ENCODE peak calls at places on chromosomes 1 and 21, in six cellular contexts. One of them, this sample, is unnamed.

GRCh38 chr1:155648207-155649147 is 38.5 kb downstream of the MSTO1 start:
- DNase-seq in OCI-LY7: peak; percentile 20
- DNase-seq in psoas muscle: no peak
- DNase-seq in PC-3: peak; percentile 93
- DNase-seq in GM23248: peak; percentile 92
- DNase-seq in caudate nucleus: no peak
- DNase-seq in this sample: no peak

GRCh38 chr1:67749844-67750689 is 65.1 kb downstream of the GADD45A start:
- DNase-seq in OCI-LY7: no peak
- DNase-seq in GM23248: peak; percentile 91
- DNase-seq in psoas muscle: no peak
- DNase-seq in caudate nucleus: no peak
- DNase-seq in PC-3: peak; percentile 91
- DNase-seq in this sample: no peak

GRCh38 chr21:33198346-33199135 is 31.2 kb upstream of the IFNAR2 start:
- DNase-seq in PC-3: no peak
- DNase-seq in caudate nucleus: no peak
- DNase-seq in OCI-LY7: no peak
- DNase-seq in psoas muscle: peak; percentile 51
- DNase-seq in GM23248: peak; percentile 67
- DNase-seq in this sample: no peak

GRCh38 chr21:39087976-39088370 is 95.3 kb downstream of the PSMG1 start:
- DNase-seq in OCI-LY7: no peak
- DNase-seq in psoas muscle: no peak
- DNase-seq in PC-3: no peak
- DNase-seq in GM23248: no peak
- DNase-seq in caudate nucleus: no peak
- DNase-seq in this sample: no peak

GRCh38 chr1:167081594-167081993 is 8.6 kb downstream of the GPA33 start:
- DNase-seq in GM23248: no peak
- DNase-seq in PC-3: no peak
- DNase-seq in caudate nucleus: no peak
- DNase-seq in OCI-LY7: no peak
- DNase-seq in psoas muscle: no peak
- DNase-seq in this sample: no peak

GRCh38 chr1:226201029-226201593 is 14.6 kb upstream of the ACBD3 start:
- DNase-seq in PC-3: peak; percentile 56
- DNase-seq in psoas muscle: no peak
- DNase-seq in GM23248: peak; percentile 28
- DNase-seq in OCI-LY7: peak; percentile 79
- DNase-seq in caudate nucleus: no peak
- DNase-seq in this sample: no peak

GRCh38 chr1:240111558-240111957 is 19.9 kb downstream of the FMN2 start:
- DNase-seq in caudate nucleus: no peak
- DNase-seq in OCI-LY7: no peak
- DNase-seq in GM23248: no peak
- DNase-seq in PC-3: peak; percentile 34
- DNase-seq in psoas muscle: no peak
- DNase-seq in this sample: no peak

GRCh38 chr1:67804710-67805109 is 28.6 kb downstream of the GNG12 start:
- DNase-seq in caudate nucleus: no peak
- DNase-seq in GM23248: no peak
- DNase-seq in psoas muscle: no peak
- DNase-seq in OCI-LY7: no peak
- DNase-seq in PC-3: no peak
- DNase-seq in this sample: no peak

GRCh38 chr1:215824245-215824644 is 257.1 kb downstream of the KCTD3 start:
- DNase-seq in PC-3: peak; percentile 59
- DNase-seq in caudate nucleus: no peak
- DNase-seq in GM23248: peak; percentile 52
- DNase-seq in OCI-LY7: no peak
- DNase-seq in psoas muscle: no peak
- DNase-seq in this sample: no peak

GRCh38 chr1:198674009-198674408 is 35.2 kb downstream of the PTPRC start:
- DNase-seq in caudate nucleus: no peak
- DNase-seq in PC-3: no peak
- DNase-seq in OCI-LY7: no peak
- DNase-seq in GM23248: no peak
- DNase-seq in psoas muscle: no peak
- DNase-seq in this sample: no peak

GRCh38 chr1:30770150-30770549 is 12.6 kb upstream of the LAPTM5 start:
- DNase-seq in GM23248: no peak
- DNase-seq in OCI-LY7: no peak
- DNase-seq in psoas muscle: no peak
- DNase-seq in caudate nucleus: no peak
- DNase-seq in PC-3: no peak
- DNase-seq in this sample: no peak

GRCh38 chr1:153260980-153261792 is 1.7 kb downstream of the LORICRIN start:
- DNase-seq in GM23248: peak; percentile 62
- DNase-seq in PC-3: no peak
- DNase-seq in psoas muscle: peak; percentile 35
- DNase-seq in caudate nucleus: peak; percentile 70
- DNase-seq in OCI-LY7: no peak
- DNase-seq in this sample: no peak

GRCh38 chr1:20962576-20963258 is 175.6 kb upstream of the HP1BP3 start:
- DNase-seq in caudate nucleus: no peak
- DNase-seq in OCI-LY7: no peak
- DNase-seq in GM23248: peak; percentile 21
- DNase-seq in psoas muscle: no peak
- DNase-seq in PC-3: no peak
- DNase-seq in this sample: no peak

DNA sequence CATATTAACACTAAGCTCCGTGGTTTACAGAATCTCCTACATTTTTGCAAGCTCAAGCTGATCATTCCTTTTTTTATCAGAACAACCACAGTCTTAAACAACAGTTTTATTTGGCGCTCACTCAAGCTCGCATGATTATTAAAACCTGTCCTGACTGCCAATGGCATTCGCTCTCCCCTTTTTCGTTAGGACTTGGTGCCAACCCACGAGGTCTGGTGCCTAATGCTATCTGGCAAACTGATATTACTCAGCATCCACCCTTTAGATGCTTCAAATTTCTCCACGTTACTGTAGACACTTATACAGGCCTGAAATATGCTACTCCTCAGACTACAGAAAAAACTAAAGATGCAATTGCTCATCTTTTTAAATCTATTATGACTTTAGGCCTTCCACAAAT is 23.0 kb upstream of the ITLN1 start:
- DNase-seq in PC-3: no peak
- DNase-seq in GM23248: no peak
- DNase-seq in OCI-LY7: no peak
- DNase-seq in caudate nucleus: no peak
- DNase-seq in psoas muscle: no peak
- DNase-seq in this sample: no peak
- H3K27ac ChIP-seq in PC-3: no peak overlapping the region
- H3K27ac ChIP-seq in GM23248: no peak overlapping the region
- H3K27ac ChIP-seq in OCI-LY7: no peak overlapping the region
- H3K27ac ChIP-seq in caudate nucleus: no peak overlapping the region
- H3K27ac ChIP-seq in psoas muscle: no peak overlapping the region
- H3K27ac ChIP-seq in this sample: no peak overlapping the region

GRCh38 chr1:26950602-26951001 is 9.7 kb downstream of the KDF1 start:
- DNase-seq in OCI-LY7: no peak
- DNase-seq in GM23248: peak; percentile 15
- DNase-seq in psoas muscle: no peak
- DNase-seq in PC-3: no peak
- DNase-seq in caudate nucleus: no peak
- DNase-seq in this sample: no peak

GRCh38 chr1:26951216-26951615 is 9.1 kb downstream of the KDF1 start:
- DNase-seq in psoas muscle: no peak
- DNase-seq in PC-3: no peak
- DNase-seq in caudate nucleus: no peak
- DNase-seq in OCI-LY7: no peak
- DNase-seq in GM23248: no peak
- DNase-seq in this sample: no peak

GRCh38 chr1:26949926-26950319 is 10.3 kb downstream of the KDF1 start:
- DNase-seq in psoas muscle: no peak
- DNase-seq in GM23248: no peak
- DNase-seq in PC-3: peak; percentile 29
- DNase-seq in OCI-LY7: no peak
- DNase-seq in caudate nucleus: no peak
- DNase-seq in this sample: no peak

GRCh38 chr1:26951821-26952497 is 8.3 kb downstream of the KDF1 start:
- DNase-seq in psoas muscle: no peak
- DNase-seq in caudate nucleus: no peak
- DNase-seq in GM23248: no peak
- DNase-seq in PC-3: no peak
- DNase-seq in OCI-LY7: no peak
- DNase-seq in this sample: no peak

GRCh38 chr1:26949266-26949925 is 10.9 kb downstream of the KDF1 start:
- DNase-seq in OCI-LY7: no peak
- DNase-seq in psoas muscle: no peak
- DNase-seq in caudate nucleus: no peak
- DNase-seq in PC-3: no peak
- DNase-seq in GM23248: peak; percentile 18
- DNase-seq in this sample: no peak
- H3K27ac ChIP-seq in OCI-LY7: no peak overlapping the region
- H3K27ac ChIP-seq in psoas muscle: no peak overlapping the region
- H3K27ac ChIP-seq in caudate nucleus: no peak overlapping the region
- H3K27ac ChIP-seq in PC-3: no peak overlapping the region
- H3K27ac ChIP-seq in GM23248: no peak overlapping the region
- H3K27ac ChIP-seq in this sample: no peak overlapping the region

DNA sequence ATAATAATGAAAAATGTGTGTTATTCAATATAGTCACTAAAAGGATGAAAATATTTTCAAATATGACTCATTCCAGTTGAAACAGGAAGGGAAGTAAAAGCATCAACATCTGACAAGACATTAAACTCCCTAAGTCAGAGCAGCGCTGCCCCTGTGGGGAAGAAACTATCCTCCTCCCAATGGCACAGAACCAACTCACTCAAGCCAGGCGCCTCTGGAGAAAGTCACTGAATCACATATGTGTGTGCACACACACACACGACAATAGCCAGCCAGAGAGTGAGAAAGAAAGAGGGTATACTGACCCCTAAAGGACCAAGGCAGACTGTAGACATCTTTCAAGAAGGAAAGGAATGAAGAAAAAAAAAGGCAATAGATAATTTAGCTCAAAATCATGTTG is 126.9 kb downstream of the SETD4 start:
- DNase-seq in PC-3: peak; percentile 86
- DNase-seq in psoas muscle: peak; percentile 64
- DNase-seq in GM23248: peak; percentile 94
- DNase-seq in caudate nucleus: no peak
- DNase-seq in OCI-LY7: peak; percentile 4
- DNase-seq in this sample: no peak
- H3K27ac ChIP-seq in PC-3: peak overlapping the region; percentile 64
- H3K27ac ChIP-seq in psoas muscle: peak overlapping the region; percentile 65
- H3K27ac ChIP-seq in GM23248: peak overlapping the region; percentile 63
- H3K27ac ChIP-seq in caudate nucleus: no peak overlapping the region
- H3K27ac ChIP-seq in OCI-LY7: no peak overlapping the region
- H3K27ac ChIP-seq in this sample: no peak overlapping the region

DNA sequence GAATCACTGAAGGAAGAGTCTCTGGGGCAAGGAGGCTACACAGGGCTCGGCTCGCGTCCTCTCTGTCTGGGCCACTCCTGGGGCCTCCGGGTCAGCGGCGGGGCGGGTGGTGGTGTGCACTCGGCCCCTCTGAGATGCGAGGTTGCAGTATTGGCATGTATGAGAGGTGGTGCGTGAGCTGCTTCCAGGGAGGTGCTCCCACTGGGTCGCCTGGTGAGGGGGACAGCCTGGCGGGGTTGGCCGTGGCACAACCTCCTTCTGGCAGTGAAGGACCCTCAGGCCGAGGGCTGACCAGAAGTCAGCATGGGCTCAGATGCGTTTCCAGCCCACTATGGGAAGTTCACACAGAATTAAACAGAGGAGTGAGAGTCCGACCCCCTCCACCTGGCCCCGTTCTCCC is 38.5 kb upstream of the COL18A1 start:
- DNase-seq in PC-3: no peak
- DNase-seq in GM23248: no peak
- DNase-seq in caudate nucleus: no peak
- DNase-seq in OCI-LY7: no peak
- DNase-seq in psoas muscle: no peak
- DNase-seq in this sample: no peak
- H3K27ac ChIP-seq in PC-3: peak overlapping the region; percentile 98
- H3K27ac ChIP-seq in GM23248: peak overlapping the region; percentile 16
- H3K27ac ChIP-seq in caudate nucleus: no peak overlapping the region
- H3K27ac ChIP-seq in OCI-LY7: no peak overlapping the region
- H3K27ac ChIP-seq in psoas muscle: peak overlapping the region; percentile 60
- H3K27ac ChIP-seq in this sample: no peak overlapping the region

DNA sequence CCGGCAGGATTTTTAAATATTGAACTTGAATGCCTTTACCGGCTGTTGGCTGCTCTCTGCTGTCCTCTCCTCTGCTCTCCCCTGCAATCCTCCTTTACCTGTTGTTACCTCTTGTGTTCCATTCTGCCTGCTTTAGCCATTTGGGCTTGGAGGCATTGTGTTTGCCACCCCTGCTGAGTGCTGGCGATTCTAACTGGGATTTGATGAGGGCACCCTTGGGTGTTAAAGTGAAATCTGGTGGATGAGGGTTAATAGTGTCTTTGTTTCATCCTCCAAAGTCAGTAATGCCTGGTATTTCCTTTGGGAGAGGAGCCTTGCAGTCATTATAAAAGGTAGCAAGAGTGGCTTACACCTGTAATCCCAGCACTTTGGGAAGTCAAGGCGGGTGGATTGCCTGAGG is 9.9 kb downstream of the SZRD1 start:
- DNase-seq in OCI-LY7: no peak
- DNase-seq in PC-3: no peak
- DNase-seq in psoas muscle: no peak
- DNase-seq in caudate nucleus: no peak
- DNase-seq in GM23248: no peak
- DNase-seq in this sample: no peak
- H3K27ac ChIP-seq in OCI-LY7: no peak overlapping the region
- H3K27ac ChIP-seq in PC-3: no peak overlapping the region
- H3K27ac ChIP-seq in psoas muscle: peak overlapping the region; percentile 46
- H3K27ac ChIP-seq in caudate nucleus: no peak overlapping the region
- H3K27ac ChIP-seq in GM23248: no peak overlapping the region
- H3K27ac ChIP-seq in this sample: no peak overlapping the region